ENCODE peak calls at places on chromosomes 6 and 20, in four cellular contexts. One of them, this sample, is unnamed.

GRCh38 chr6:3848380-3848779 is 793 bp upstream of the FAM50B start:
- DNase-seq in GM12865: no peak
- DNase-seq in AG09319: no peak
- DNase-seq in AG04450: no peak
- DNase-seq in this sample: no peak

GRCh38 chr6:154367839-154368695 is 11.5 kb upstream of the IPCEF1 start:
- DNase-seq in AG04450: no peak
- DNase-seq in GM12865: no peak
- DNase-seq in AG09319: no peak
- DNase-seq in this sample: no peak

GRCh38 chr20:4684837-4685413 is 36.8 kb upstream of the PRND start:
- DNase-seq in GM12865: no peak
- DNase-seq in AG09319: no peak
- DNase-seq in AG04450: peak; percentile 60
- DNase-seq in this sample: no peak

GRCh38 chr20:1438361-1438760 is 28.3 kb downstream of the NSFL1C start:
- DNase-seq in GM12865: no peak
- DNase-seq in AG04450: no peak
- DNase-seq in AG09319: no peak
- DNase-seq in this sample: no peak

GRCh38 chr6:11729083-11729482 is 49.5 kb downstream of the ADTRP start:
- DNase-seq in GM12865: no peak
- DNase-seq in AG09319: no peak
- DNase-seq in AG04450: no peak
- DNase-seq in this sample: no peak

GRCh38 chr20:50704971-50705370 is 13.6 kb upstream of the RIPOR3 start:
- DNase-seq in GM12865: no peak
- DNase-seq in AG04450: peak; percentile 59
- DNase-seq in AG09319: no peak
- DNase-seq in this sample: no peak

GRCh38 chr6:31004285-31004684 is 6.0 kb upstream of the MUC22 start:
- DNase-seq in AG09319: no peak
- DNase-seq in AG04450: no peak
- DNase-seq in GM12865: peak; percentile 48
- DNase-seq in this sample: no peak

GRCh38 chr20:50299325-50299629 is 108.6 kb downstream of the CEBPB start:
- DNase-seq in AG09319: no peak
- DNase-seq in AG04450: no peak
- DNase-seq in GM12865: no peak
- DNase-seq in this sample: no peak

GRCh38 chr6:21666200-21666671 is 72.7 kb downstream of the SOX4 start:
- DNase-seq in AG09319: no peak
- DNase-seq in AG04450: no peak
- DNase-seq in GM12865: peak; percentile 22
- DNase-seq in this sample: no peak

GRCh38 chr20:18590163-18590562 is 2.3 kb downstream of the DTD1 start:
- DNase-seq in AG09319: no peak
- DNase-seq in GM12865: no peak
- DNase-seq in AG04450: no peak
- DNase-seq in this sample: no peak

GRCh38 chr6:144411506-144412165 is 126.5 kb downstream of the UTRN start:
- DNase-seq in AG04450: no peak
- DNase-seq in GM12865: no peak
- DNase-seq in AG09319: no peak
- DNase-seq in this sample: no peak

GRCh38 chr6:142332393-142333080 is 30.7 kb downstream of the ADGRG6 start:
- DNase-seq in AG04450: no peak
- DNase-seq in AG09319: no peak
- DNase-seq in GM12865: no peak
- DNase-seq in this sample: no peak

GRCh38 chr20:22575087-22575721 is 9.2 kb downstream of the FOXA2 start:
- DNase-seq in AG04450: no peak
- DNase-seq in AG09319: no peak
- DNase-seq in GM12865: peak; percentile 63
- DNase-seq in this sample: no peak

GRCh38 chr6:151252626-151253025 is 12.9 kb downstream of the AKAP12 start:
- DNase-seq in AG09319: no peak
- DNase-seq in GM12865: no peak
- DNase-seq in AG04450: no peak
- DNase-seq in this sample: no peak

GRCh38 chr6:14524319-14524718 is 406.7 kb downstream of the CD83 start:
- DNase-seq in AG09319: peak; percentile 78
- DNase-seq in GM12865: no peak
- DNase-seq in AG04450: peak; percentile 27
- DNase-seq in this sample: no peak

GRCh38 chr20:43689165-43689564 is 22.3 kb downstream of the MYBL2 start:
- DNase-seq in AG09319: no peak
- DNase-seq in AG04450: no peak
- DNase-seq in GM12865: no peak
- DNase-seq in this sample: no peak

GRCh38 chr6:31162463-31163165 is 4.2 kb downstream of the TCF19 start:
- DNase-seq in AG09319: no peak
- DNase-seq in AG04450: no peak
- DNase-seq in GM12865: no peak
- DNase-seq in this sample: no peak

GRCh38 chr6:157224178-157224956 is 99.0 kb downstream of the TMEM242 start:
- DNase-seq in AG09319: no peak
- DNase-seq in GM12865: peak; percentile 35
- DNase-seq in AG04450: no peak
- DNase-seq in this sample: peak; percentile 55

GRCh38 chr6:54618597-54618996 is 228.0 kb upstream of the FAM83B start:
- DNase-seq in AG04450: no peak
- DNase-seq in GM12865: no peak
- DNase-seq in AG09319: no peak
- DNase-seq in this sample: no peak

GRCh38 chr6:34934516-34934915 is 45.5 kb downstream of the ANKS1A start:
- DNase-seq in AG09319: no peak
- DNase-seq in AG04450: no peak
- DNase-seq in GM12865: no peak
- DNase-seq in this sample: no peak

GRCh38 chr20:57638173-57638894 is 18.1 kb upstream of the ZBP1 start:
- DNase-seq in AG04450: no peak
- DNase-seq in GM12865: no peak
- DNase-seq in AG09319: no peak
- DNase-seq in this sample: no peak

GRCh38 chr6:10481101-10481500 is 40.0 kb upstream of the GCNT2 start:
- DNase-seq in AG09319: no peak
- DNase-seq in AG04450: no peak
- DNase-seq in GM12865: no peak
- DNase-seq in this sample: no peak

GRCh38 chr6:159979136-159979874 is 10.4 kb downstream of the IGF2R start:
- DNase-seq in AG04450: no peak
- DNase-seq in GM12865: peak; percentile 86
- DNase-seq in AG09319: no peak
- DNase-seq in this sample: no peak

GRCh38 chr6:170490259-170490658 is 62.8 kb downstream of the PSMB1 start:
- DNase-seq in GM12865: no peak
- DNase-seq in AG04450: no peak
- DNase-seq in AG09319: no peak
- DNase-seq in this sample: no peak

GRCh38 chr20:34111057-34111711 is 859 bp downstream of the EIF2S2 start:
- DNase-seq in AG09319: peak; percentile 46
- DNase-seq in GM12865: no peak
- DNase-seq in AG04450: no peak
- DNase-seq in this sample: no peak

GRCh38 chr6:87274660-87275273 is 47.6 kb upstream of the SMIM8 start:
- DNase-seq in AG09319: peak; percentile 5
- DNase-seq in GM12865: no peak
- DNase-seq in AG04450: peak; percentile 51
- DNase-seq in this sample: no peak

GRCh38 chr6:126188271-126188909 is 151.5 kb upstream of the CENPW start:
- DNase-seq in AG09319: peak; percentile 28
- DNase-seq in AG04450: no peak
- DNase-seq in GM12865: no peak
- DNase-seq in this sample: no peak

GRCh38 chr20:17873410-17874270 is 95.0 kb downstream of the SNX5 start:
- DNase-seq in GM12865: peak; percentile 27
- DNase-seq in AG04450: peak; percentile 96
- DNase-seq in AG09319: peak; percentile 98
- DNase-seq in this sample: no peak

GRCh38 chr20:39829713-39830112 is 859.3 kb downstream of the MAFB start:
- DNase-seq in GM12865: peak; percentile 81
- DNase-seq in AG09319: no peak
- DNase-seq in AG04450: no peak
- DNase-seq in this sample: no peak

GRCh38 chr6:6997282-6998193 is 110.2 kb upstream of the RREB1 start:
- DNase-seq in AG09319: no peak
- DNase-seq in AG04450: no peak
- DNase-seq in GM12865: no peak
- DNase-seq in this sample: no peak

GRCh38 chr6:24009319-24009718 is 116.7 kb upstream of the NRSN1 start:
- DNase-seq in AG09319: no peak
- DNase-seq in GM12865: no peak
- DNase-seq in AG04450: no peak
- DNase-seq in this sample: no peak

GRCh38 chr6:160950507-160950906 is 41.1 kb upstream of the MAP3K4 start:
- DNase-seq in AG04450: no peak
- DNase-seq in AG09319: no peak
- DNase-seq in GM12865: no peak
- DNase-seq in this sample: no peak

GRCh38 chr20:14561733-14562132 is 224.3 kb upstream of the FLRT3 start:
- DNase-seq in GM12865: no peak
- DNase-seq in AG09319: no peak
- DNase-seq in AG04450: peak; percentile 27
- DNase-seq in this sample: no peak

GRCh38 chr6:98092326-98092725 is 742.0 kb upstream of the POU3F2 start:
- DNase-seq in AG09319: no peak
- DNase-seq in GM12865: no peak
- DNase-seq in AG04450: no peak
- DNase-seq in this sample: no peak

DNA sequence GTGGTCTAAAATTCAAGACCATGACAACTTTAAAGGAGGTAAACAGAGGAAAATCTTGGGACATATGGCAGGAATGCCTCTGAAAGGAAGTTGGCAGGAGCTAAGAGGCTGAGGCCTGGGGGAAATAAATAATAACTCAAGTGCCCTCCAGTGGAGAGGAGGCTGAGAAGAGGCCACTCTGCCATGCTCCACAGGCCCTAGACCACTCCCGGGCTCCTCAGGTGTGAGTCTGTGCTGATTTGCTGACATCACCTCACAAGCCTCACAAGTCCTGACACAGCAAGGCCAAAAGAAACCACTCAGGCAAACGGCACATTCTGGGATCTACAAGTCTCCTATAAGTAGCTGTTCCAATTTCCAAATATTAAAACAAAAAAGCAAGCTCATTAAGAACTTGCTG is 91.0 kb upstream of the RIPOR2 start:
- DNase-seq in AG09319: no peak
- DNase-seq in AG04450: no peak
- DNase-seq in GM12865: no peak
- DNase-seq in this sample: no peak
- TF ChIP-seq CTCF in AG09319: no peak
- TF ChIP-seq CTCF in AG04450: no peak
- TF ChIP-seq CTCF in GM12865: no peak
- TF ChIP-seq CTCF in this sample: no peak

DNA sequence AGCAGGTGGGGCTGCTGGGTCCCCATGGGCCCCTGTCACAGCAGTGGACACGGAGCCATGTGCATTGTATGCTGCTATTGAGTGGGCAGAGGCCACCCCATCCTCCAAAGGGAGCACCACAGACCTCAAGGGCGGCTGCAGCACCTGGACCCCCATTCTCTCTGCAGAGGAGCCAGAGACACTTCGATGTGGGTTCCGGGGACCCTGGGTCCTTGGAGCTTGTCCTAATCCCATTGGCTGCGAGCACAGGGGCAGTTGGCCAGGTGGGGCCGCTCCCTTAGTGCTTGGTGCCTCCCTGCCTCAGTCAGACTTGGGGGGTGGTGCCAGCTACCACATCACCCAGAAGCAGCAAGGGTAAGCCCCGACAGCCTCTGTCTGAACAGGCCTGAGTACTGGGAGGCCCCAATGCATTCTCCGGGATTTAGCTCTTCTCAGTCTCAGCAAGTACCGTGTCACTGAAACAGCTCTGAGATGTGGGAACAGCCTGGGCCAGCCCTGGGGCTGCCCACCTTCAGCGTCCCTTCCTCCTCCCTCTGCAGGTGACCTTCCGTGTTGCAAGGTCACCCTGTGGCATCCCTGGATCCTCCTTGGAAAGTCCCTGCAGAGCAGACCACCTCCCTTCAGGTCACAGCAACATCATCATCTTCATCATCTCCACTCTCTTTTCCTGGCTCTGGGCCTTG is 73.9 kb downstream of the GINS1 start:
- DNase-seq in AG04450: no peak
- DNase-seq in AG09319: no peak
- DNase-seq in GM12865: no peak
- DNase-seq in this sample: no peak
- TF ChIP-seq CTCF in AG04450: peak; percentile 26
- TF ChIP-seq CTCF in AG09319: no peak
- TF ChIP-seq CTCF in GM12865: no peak
- TF ChIP-seq CTCF in this sample: peak; percentile 34

DNA sequence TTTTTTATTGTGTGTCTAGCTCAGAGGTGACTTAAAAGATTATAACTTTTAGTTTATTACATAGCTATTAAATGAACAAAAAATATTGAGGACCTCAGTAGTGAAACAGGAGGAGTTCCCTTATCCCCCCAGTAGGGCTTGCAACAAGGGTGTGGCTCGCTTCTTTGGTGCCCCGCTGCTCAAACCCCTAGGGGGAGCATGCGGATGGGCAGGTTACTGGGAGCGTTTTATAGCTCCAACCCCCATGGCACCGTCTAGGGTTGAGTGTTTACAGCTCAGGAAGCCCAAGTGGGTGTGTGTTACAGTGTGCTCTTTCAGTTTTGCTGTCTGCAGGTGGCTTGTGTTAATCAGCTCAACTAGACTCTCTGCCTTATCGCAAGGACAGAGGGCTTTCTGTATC is 1513.7 kb downstream of the GRIK2 start:
- DNase-seq in AG04450: no peak
- DNase-seq in GM12865: peak; percentile 38
- DNase-seq in AG09319: no peak
- DNase-seq in this sample: no peak
- TF ChIP-seq CTCF in AG04450: no peak
- TF ChIP-seq CTCF in GM12865: no peak
- TF ChIP-seq CTCF in AG09319: no peak
- TF ChIP-seq CTCF in this sample: no peak

DNA sequence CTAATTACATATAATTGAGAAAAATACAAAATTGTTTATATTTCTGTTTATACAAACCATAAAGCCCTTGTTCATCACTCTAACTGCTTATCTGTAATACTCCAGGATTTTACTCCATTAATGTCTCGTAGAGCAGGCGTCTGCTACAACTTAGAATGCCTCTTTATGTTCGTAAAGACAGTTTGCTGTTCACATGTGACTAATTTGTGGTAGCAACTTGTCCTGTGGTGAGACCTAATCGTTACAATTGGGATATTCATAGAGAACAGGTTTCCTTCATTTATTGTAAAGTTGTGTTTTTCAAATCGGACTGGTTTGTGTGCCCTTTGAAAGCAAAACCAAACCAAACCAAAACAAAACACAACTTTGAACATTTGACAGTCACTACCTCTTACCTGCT is 149.7 kb downstream of the ASCC3 start:
- DNase-seq in AG04450: no peak
- DNase-seq in AG09319: no peak
- DNase-seq in GM12865: no peak
- DNase-seq in this sample: no peak
- TF ChIP-seq CTCF in AG04450: no peak
- TF ChIP-seq CTCF in AG09319: no peak
- TF ChIP-seq CTCF in GM12865: no peak
- TF ChIP-seq CTCF in this sample: no peak

This sample was measured in type B pancreatic cell.